ENCODE peak calls at places on chromosomes 1 and 21, in four cellular contexts. Q, C, H and M are unnamed samples. For H3K36me3, the result is how much of the 10 kb centered on the place peaks cover.

GRCh38 chr1:244414543-244414942 is 37.2 kb downstream of the ADSS2 start:
- DNase-seq in Q (peak), C (peak), H (no peak), M (peak)

GRCh38 chr1:14896381-14897079 is 257.0 kb upstream of the TMEM51 start:
- DNase-seq in Q (peak), C (no peak), H (no peak), M (no peak)

GRCh38 chr1:172742599-172743500 is 83.9 kb downstream of the FASLG start:
- DNase-seq in Q (peak), C (peak), H (no peak), M (no peak)

GRCh38 chr1:66598670-66599069 is 64.7 kb downstream of the SGIP1 start:
- DNase-seq in Q (peak), C (peak), H (no peak), M (peak)

GRCh38 chr1:51709951-51710350 is 93.1 kb downstream of the OSBPL9 start:
- DNase-seq in Q (no peak), C (no peak), H (no peak), M (no peak)

GRCh38 chr21:26965567-26966359 is 1.1 kb downstream of the ADAMTS5 start:
- DNase-seq in Q (no peak), C (no peak), H (peak), M (peak)

GRCh38 chr1:41122851-41123518 is 101.5 kb upstream of the SLFNL1 start:
- DNase-seq in Q (peak), C (peak), H (no peak), M (peak)

GRCh38 chr1:54158071-54158470 is 5.3 kb upstream of the CDCP2 start:
- DNase-seq in Q (no peak), C (peak), H (no peak), M (peak)

GRCh38 chr1:36881541-36881940 is 152.8 kb downstream of the GRIK3 start:
- DNase-seq in Q (no peak), C (no peak), H (no peak), M (no peak)

GRCh38 chr1:112625696-112626095 is 6.1 kb downstream of the CAPZA1 start:
- DNase-seq in Q (no peak), C (no peak), H (peak), M (no peak)

GRCh38 chr1:9942399-9942938 is 722 bp downstream of the LZIC start:
- DNase-seq in Q (peak), C (peak), H (no peak), M (no peak)

GRCh38 chr1:231338270-231339128 is at the start of gene SPRTN:
- DNase-seq in Q (peak), C (peak), H (no peak), M (no peak)

GRCh38 chr1:65149391-65149729 is 1.4 kb downstream of the AK4 start:
- DNase-seq in Q (no peak), C (no peak), H (no peak), M (no peak)

GRCh38 chr1:43135857-43136781 is 36.0 kb downstream of the EBNA1BP2 start:
- DNase-seq in Q (no peak), C (peak), H (no peak), M (no peak)

GRCh38 chr1:100050139-100050538 is 80.3 kb downstream of the SLC35A3 start:
- DNase-seq in Q (no peak), C (no peak), H (no peak), M (no peak)

GRCh38 chr1:3573499-3573898 is 37.8 kb downstream of the MEGF6 start:
- DNase-seq in Q (no peak), C (no peak), H (no peak), M (no peak)

GRCh38 chr1:151972533-151973270 is 21.0 kb downstream of the S100A10 start:
- DNase-seq in Q (peak), C (peak), H (no peak), M (peak)

GRCh38 chr1:211520641-211521040 is 28.7 kb upstream of the RD3 start:
- DNase-seq in Q (peak), C (no peak), H (no peak), M (peak)

GRCh38 chr1:33341190-33341589 is 20.3 kb upstream of the A3GALT2 start:
- DNase-seq in Q (no peak), C (peak), H (no peak), M (no peak)

GRCh38 chr1:62508187-62508758 is 71.4 kb downstream of the USP1 start:
- DNase-seq in Q (peak), C (peak), H (peak), M (no peak)

GRCh38 chr1:89894210-89894668 is 73.4 kb downstream of the LRRC8D start:
- DNase-seq in Q (peak), C (peak), H (no peak), M (peak)

GRCh38 chr1:16351449-16351993 is 759 bp downstream of the FBXO42 start:
- DNase-seq in Q (peak), C (peak), H (no peak), M (no peak)

GRCh38 chr1:6460349-6461236 is 5.4 kb downstream of the TNFRSF25 start:
- DNase-seq in Q (no peak), C (no peak), H (no peak), M (no peak)

GRCh38 chr21:44415073-44416025 is 40.0 kb upstream of the LRRC3 start:
- DNase-seq in Q (no peak), C (no peak), H (no peak), M (no peak)

GRCh38 chr1:110800079-110800478 is 72.9 kb upstream of the CD53 start:
- DNase-seq in Q (no peak), C (no peak), H (no peak), M (no peak)

GRCh38 chr21:41220208-41220733 is 52.3 kb downstream of the BACE2 start:
- DNase-seq in Q (peak), C (no peak), H (no peak), M (no peak)

GRCh38 chr1:63969461-63969893 is 195.7 kb downstream of the ROR1 start:
- DNase-seq in Q (no peak), C (peak), H (no peak), M (no peak)

GRCh38 chr21:45574081-45574501 is 31.9 kb upstream of the SLC19A1 start:
- DNase-seq in Q (no peak), C (no peak), H (no peak), M (no peak)

GRCh38 chr1:94643776-94644175 is 102.2 kb upstream of the F3 start:
- DNase-seq in Q (no peak), C (no peak), H (no peak), M (no peak)

DNA sequence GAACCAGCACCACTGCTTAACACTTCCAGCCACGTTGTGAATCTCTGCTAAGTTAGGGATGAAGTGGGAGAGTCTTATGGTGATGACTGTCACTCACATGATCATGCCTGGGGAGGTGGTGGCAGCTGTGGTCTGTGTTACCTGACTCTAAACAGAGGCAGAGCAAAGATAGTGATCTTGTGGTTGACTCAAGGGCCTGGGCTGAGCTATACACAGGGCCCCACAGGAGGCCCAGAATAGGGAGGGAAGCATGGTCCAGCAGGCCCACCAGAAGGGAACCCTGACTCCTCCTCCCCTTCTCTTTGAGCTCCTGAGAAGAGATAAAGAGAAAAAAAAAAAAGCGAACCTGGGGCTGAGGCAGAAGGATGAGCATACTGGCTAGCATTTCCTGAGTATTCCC is 55.0 kb downstream of the PLXNA2 start:
- DNase-seq in Q (no peak), C (peak), H (no peak), M (no peak)
- H3K36me3 ChIP-seq in Q (under half), C (under half), H (under half), M (under half)

GRCh38 chr1:21828075-21828474 is 16.0 kb downstream of the LDLRAD2 start:
- DNase-seq in Q (no peak), C (no peak), H (no peak), M (no peak)
- H3K36me3 ChIP-seq in Q (under half), C (under half), H (half or more), M (half or more)

GRCh38 chr1:180952657-180953013 is 39.9 kb downstream of the KIAA1614 start:
- DNase-seq in Q (no peak), C (no peak), H (no peak), M (no peak)
- H3K36me3 ChIP-seq in Q (under half), C (under half), H (under half), M (under half)

DNA sequence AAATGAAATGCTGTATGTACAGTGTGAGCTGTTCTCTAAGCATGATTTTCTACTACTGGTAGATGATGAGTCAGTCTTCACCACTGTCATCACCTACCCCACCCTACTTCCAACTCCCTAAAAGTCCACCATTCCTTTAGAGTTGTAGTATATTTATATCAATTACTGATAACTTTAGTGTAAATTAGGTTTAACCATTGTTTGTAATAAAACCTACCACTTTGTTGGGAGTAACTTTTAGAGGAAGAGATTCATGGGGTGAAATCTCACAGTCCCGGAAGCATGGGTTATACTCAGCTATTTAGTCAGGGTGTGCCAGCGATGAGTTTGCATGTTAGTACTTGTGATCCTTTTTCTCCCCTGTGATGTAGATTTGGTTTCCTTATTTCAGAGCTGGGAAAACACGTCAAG is 17.1 kb downstream of the MORC3 start:
- DNase-seq in Q (peak), C (peak), H (no peak), M (no peak)
- H3K36me3 ChIP-seq in Q (under half), C (under half), H (half or more), M (under half)

DNA sequence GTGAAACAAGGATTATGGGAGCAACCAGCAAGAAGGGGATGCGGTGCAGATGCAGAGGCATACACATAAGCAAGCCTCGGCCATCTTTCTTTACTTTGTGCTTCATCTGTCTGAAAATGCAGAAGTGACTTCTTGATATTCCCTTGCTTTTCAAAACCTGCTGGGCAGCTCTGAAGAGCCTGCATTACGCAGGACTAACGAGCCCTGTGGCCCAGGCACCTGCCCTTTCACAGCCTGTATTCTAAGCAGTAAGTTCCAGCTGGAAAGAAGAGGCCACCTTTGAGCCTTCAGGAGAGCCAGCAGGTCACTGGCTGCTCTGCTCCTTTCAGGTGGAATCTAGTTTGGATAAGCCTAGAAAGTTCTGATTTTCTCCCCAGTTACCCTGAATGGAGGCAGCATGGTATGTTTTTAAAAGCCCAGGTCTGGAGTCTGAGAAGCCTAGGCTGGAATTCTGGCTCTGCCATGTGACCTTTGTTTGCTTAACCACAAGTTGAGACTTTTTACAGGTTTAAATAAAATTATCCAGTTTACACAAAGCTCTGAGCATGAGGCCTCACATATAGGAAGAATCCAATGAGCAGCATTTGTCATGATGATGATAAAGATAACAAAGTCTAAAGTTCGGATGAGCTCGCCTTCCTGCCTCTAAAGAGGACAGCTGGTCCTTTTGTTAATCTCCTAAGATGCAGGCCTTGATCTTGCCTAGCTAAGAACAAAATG is 122.9 kb downstream of the UBR4 start:
- DNase-seq in Q (no peak), C (no peak), H (no peak), M (no peak)
- H3K36me3 ChIP-seq in Q (half or more), C (half or more), H (half or more), M (half or more)

GRCh38 chr1:235149824-235150223 is 11.2 kb downstream of the RBM34 start:
- DNase-seq in Q (no peak), C (no peak), H (no peak), M (no peak)
- H3K36me3 ChIP-seq in Q (under half), C (under half), H (half or more), M (half or more)

GRCh38 chr1:183517401-183517800 is 45.1 kb downstream of the SMG7 start:
- DNase-seq in Q (no peak), C (no peak), H (no peak), M (no peak)
- H3K36me3 ChIP-seq in Q (under half), C (under half), H (half or more), M (under half)

DNA sequence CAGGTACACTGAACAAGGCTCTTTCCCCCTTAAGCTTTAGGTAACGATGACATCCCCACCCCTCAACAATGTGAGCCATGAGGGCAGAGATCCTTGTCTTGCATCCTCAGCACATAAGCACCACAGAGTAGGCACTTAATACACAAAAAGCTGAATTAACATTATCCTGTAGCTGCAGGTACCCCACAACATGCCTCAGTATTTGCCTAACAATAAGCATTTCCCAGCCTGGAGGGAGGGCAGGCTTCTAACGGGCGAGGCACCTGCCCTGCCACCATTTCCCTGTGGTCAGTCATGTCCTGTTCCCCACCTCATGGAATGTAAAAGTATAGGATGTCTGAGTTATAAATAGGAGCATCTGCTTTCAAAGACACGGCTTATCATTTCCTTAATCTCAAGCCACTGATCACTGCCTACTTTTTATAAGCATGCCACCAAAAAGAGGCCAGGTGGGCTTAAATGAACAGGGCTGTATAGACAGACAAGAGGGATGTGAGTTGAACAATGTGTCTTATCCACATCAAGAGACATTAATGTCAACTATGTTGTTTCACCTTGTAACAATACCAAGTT is 3.4 kb downstream of the CAPZB start:
- DNase-seq in Q (no peak), C (no peak), H (no peak), M (no peak)
- H3K36me3 ChIP-seq in Q (under half), C (under half), H (half or more), M (under half)

DNA sequence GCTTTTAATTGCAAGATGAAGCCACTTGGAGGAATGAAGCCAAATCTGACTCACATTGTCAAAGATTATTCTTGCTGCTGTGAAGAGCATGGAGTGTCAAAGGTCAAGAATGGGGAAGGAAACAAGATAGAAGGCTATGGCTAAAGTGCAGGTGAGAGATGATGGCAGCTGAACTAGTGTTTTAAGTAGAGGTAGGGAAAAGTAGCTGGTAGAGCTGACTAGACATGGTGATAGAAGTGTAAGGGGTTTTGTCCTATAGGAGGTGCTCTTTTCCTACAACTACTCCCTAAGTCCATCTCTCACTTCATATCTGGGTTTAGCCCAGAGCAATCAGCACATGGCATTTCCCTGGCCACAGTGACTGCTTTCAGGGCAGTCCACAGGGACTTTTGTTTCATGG is 11.8 kb downstream of the UBE2T start:
- DNase-seq in Q (no peak), C (no peak), H (no peak), M (no peak)
- H3K36me3 ChIP-seq in Q (under half), C (under half), H (under half), M (under half)

DNA sequence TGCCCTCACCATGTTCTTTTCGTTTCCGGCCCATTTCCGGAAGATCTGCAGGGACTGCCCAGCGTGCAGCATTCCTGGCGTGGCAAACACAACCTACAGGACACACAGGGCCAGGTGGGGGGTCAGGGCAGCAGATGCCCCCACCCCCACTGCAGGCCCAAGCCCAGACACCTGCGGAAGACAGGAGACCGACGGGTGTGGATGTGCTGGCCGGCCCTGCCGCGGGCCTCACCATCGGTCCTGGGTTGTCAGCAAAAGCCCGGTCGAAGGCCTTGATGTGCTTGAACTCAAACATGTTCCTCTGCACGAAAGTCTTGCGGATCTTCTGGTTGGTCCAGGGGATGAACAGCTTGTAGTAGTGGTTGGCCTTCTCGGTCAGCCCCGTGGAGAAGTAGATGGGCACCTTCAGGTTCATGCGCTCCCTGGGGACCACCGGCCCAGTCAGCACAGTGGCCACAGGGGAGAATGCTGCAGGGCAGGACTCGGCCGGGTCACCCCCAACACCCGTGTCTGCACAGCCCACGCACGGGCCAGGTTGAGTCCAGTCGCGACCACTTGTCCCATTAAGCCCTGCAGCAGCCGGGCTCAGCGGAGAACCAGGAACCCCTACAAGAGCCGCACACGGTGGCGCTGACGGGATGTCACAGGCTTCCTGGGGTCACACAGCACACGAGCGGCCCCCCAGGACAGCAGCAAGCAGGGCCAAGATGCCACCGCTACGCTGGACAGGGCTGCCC is 5.3 kb downstream of the PUSL1 start:
- DNase-seq in Q (no peak), C (no peak), H (no peak), M (no peak)
- H3K36me3 ChIP-seq in Q (under half), C (under half), H (half or more), M (half or more)